ENCODE peak calls at places on chromosome 14, in four cellular contexts. One of them, this sample, is unnamed.

GRCh38 chr14:56098021-56098420 is 20.2 kb upstream of the PELI2 start:
- DNase-seq in GM13976: no peak
- DNase-seq in astrocyte: no peak
- DNase-seq in AG10803: no peak
- DNase-seq in this sample: no peak

GRCh38 chr14:75610839-75611238 is 32.4 kb downstream of the FLVCR2 start:
- DNase-seq in GM13976: no peak
- DNase-seq in astrocyte: no peak
- DNase-seq in AG10803: no peak
- DNase-seq in this sample: no peak

GRCh38 chr14:101500681-101501080 is 60.6 kb upstream of the DIO3 start:
- DNase-seq in GM13976: no peak
- DNase-seq in astrocyte: no peak
- DNase-seq in AG10803: no peak
- DNase-seq in this sample: no peak

GRCh38 chr14:51865953-51866747 is 5.7 kb downstream of the GNG2 start:
- DNase-seq in GM13976: no peak
- DNase-seq in astrocyte: no peak
- DNase-seq in AG10803: no peak
- DNase-seq in this sample: no peak

GRCh38 chr14:22403286-22403685 is 185.7 kb downstream of the DAD1 start:
- DNase-seq in GM13976: no peak
- DNase-seq in astrocyte: peak; percentile 69
- DNase-seq in AG10803: no peak
- DNase-seq in this sample: no peak

GRCh38 chr14:101960225-101960624 is 4.1 kb upstream of the DYNC1H1 start:
- DNase-seq in GM13976: no peak
- DNase-seq in astrocyte: no peak
- DNase-seq in AG10803: no peak
- DNase-seq in this sample: no peak

GRCh38 chr14:94933411-94933964 is 163.6 kb upstream of the GSC start:
- DNase-seq in GM13976: no peak
- DNase-seq in astrocyte: no peak
- DNase-seq in AG10803: peak; percentile 88
- DNase-seq in this sample: no peak

GRCh38 chr14:92040431-92041040 is 677 bp upstream of the TRIP11 start:
- DNase-seq in GM13976: peak; percentile 43
- DNase-seq in astrocyte: peak; percentile 45
- DNase-seq in AG10803: peak; percentile 23
- DNase-seq in this sample: peak; percentile 31

GRCh38 chr14:88562532-88562830 is 356 bp upstream of the ZC3H14 start:
- DNase-seq in GM13976: no peak
- DNase-seq in astrocyte: no peak
- DNase-seq in AG10803: no peak
- DNase-seq in this sample: no peak

GRCh38 chr14:104138098-104138890 is at the start of gene KIF26A:
- DNase-seq in GM13976: no peak
- DNase-seq in astrocyte: no peak
- DNase-seq in AG10803: no peak
- DNase-seq in this sample: peak; percentile 70

GRCh38 chr14:79587875-79588274 is 623.4 kb downstream of the DIO2 start:
- DNase-seq in GM13976: no peak
- DNase-seq in astrocyte: no peak
- DNase-seq in AG10803: no peak
- DNase-seq in this sample: no peak

GRCh38 chr14:66228267-66228970 is 257.8 kb upstream of the CCDC196 start:
- DNase-seq in GM13976: no peak
- DNase-seq in astrocyte: peak; percentile 70
- DNase-seq in AG10803: peak; percentile 20
- DNase-seq in this sample: no peak

GRCh38 chr14:54689928-54690327 is 123.0 kb downstream of the SAMD4A start:
- DNase-seq in GM13976: no peak
- DNase-seq in astrocyte: no peak
- DNase-seq in AG10803: no peak
- DNase-seq in this sample: no peak

GRCh38 chr14:68822132-68822651 is 29.3 kb upstream of the ZFP36L1 start:
- DNase-seq in GM13976: peak; percentile 77
- DNase-seq in astrocyte: no peak
- DNase-seq in AG10803: no peak
- DNase-seq in this sample: peak; percentile 72

GRCh38 chr14:98198385-98198784 is 1073.6 kb downstream of the BCL11B start:
- DNase-seq in GM13976: peak; percentile 37
- DNase-seq in astrocyte: peak; percentile 10
- DNase-seq in AG10803: no peak
- DNase-seq in this sample: no peak

GRCh38 chr14:68282479-68283377 is 463.1 kb downstream of the RAD51B start:
- DNase-seq in GM13976: no peak
- DNase-seq in astrocyte: no peak
- DNase-seq in AG10803: no peak
- DNase-seq in this sample: no peak

GRCh38 chr14:53714495-53715389 is 241.9 kb downstream of the BMP4 start:
- DNase-seq in GM13976: no peak
- DNase-seq in astrocyte: peak; percentile 1
- DNase-seq in AG10803: no peak
- DNase-seq in this sample: no peak

GRCh38 chr14:60303745-60304144 is 54.7 kb downstream of the PPM1A start:
- DNase-seq in GM13976: no peak
- DNase-seq in astrocyte: no peak
- DNase-seq in AG10803: peak; percentile 11
- DNase-seq in this sample: no peak

GRCh38 chr14:57999471-57999870 is 133.6 kb upstream of the SLC35F4 start:
- DNase-seq in GM13976: no peak
- DNase-seq in astrocyte: no peak
- DNase-seq in AG10803: peak; percentile 1
- DNase-seq in this sample: no peak

GRCh38 chr14:103749860-103750259 is 34.2 kb downstream of the ZFYVE21 start:
- DNase-seq in GM13976: no peak
- DNase-seq in astrocyte: no peak
- DNase-seq in AG10803: no peak
- DNase-seq in this sample: no peak

GRCh38 chr14:89947344-89947743 is 7.2 kb downstream of the EFCAB11 start:
- DNase-seq in GM13976: no peak
- DNase-seq in astrocyte: no peak
- DNase-seq in AG10803: no peak
- DNase-seq in this sample: no peak

GRCh38 chr14:105026789-105027563 is 6.1 kb upstream of the CDCA4 start:
- DNase-seq in GM13976: no peak
- DNase-seq in astrocyte: peak; percentile 61
- DNase-seq in AG10803: peak; percentile 44
- DNase-seq in this sample: no peak

GRCh38 chr14:67512463-67513134 is 20.5 kb upstream of the PLEKHH1 start:
- DNase-seq in GM13976: no peak
- DNase-seq in astrocyte: no peak
- DNase-seq in AG10803: no peak
- DNase-seq in this sample: no peak

GRCh38 chr14:60861545-60862147 is 119.2 kb downstream of the TRMT5 start:
- DNase-seq in GM13976: no peak
- DNase-seq in astrocyte: no peak
- DNase-seq in AG10803: no peak
- DNase-seq in this sample: no peak

GRCh38 chr14:94966868-94967267 is 190.5 kb downstream of the DICER1 start:
- DNase-seq in GM13976: no peak
- DNase-seq in astrocyte: no peak
- DNase-seq in AG10803: no peak
- DNase-seq in this sample: no peak

GRCh38 chr14:57060276-57060956 is 208.3 kb downstream of the EXOC5 start:
- DNase-seq in GM13976: peak; percentile 57
- DNase-seq in astrocyte: no peak
- DNase-seq in AG10803: no peak
- DNase-seq in this sample: no peak

GRCh38 chr14:61925043-61925442 is 162.8 kb downstream of the SNAPC1 start:
- DNase-seq in GM13976: peak; percentile 21
- DNase-seq in astrocyte: peak; percentile 15
- DNase-seq in AG10803: peak; percentile 34
- DNase-seq in this sample: no peak

GRCh38 chr14:102278631-102278935 is 26.4 kb downstream of the MOK start:
- DNase-seq in GM13976: no peak
- DNase-seq in astrocyte: no peak
- DNase-seq in AG10803: no peak
- DNase-seq in this sample: no peak

GRCh38 chr14:89445252-89445973 is 28.4 kb upstream of the FOXN3 start:
- DNase-seq in GM13976: no peak
- DNase-seq in astrocyte: no peak
- DNase-seq in AG10803: no peak
- DNase-seq in this sample: no peak

GRCh38 chr14:69088523-69089445 is 64.1 kb downstream of the DCAF5 start:
- DNase-seq in GM13976: no peak
- DNase-seq in astrocyte: peak; percentile 79
- DNase-seq in AG10803: peak; percentile 62
- DNase-seq in this sample: no peak

GRCh38 chr14:105486974-105487448 is 325 bp downstream of the CRIP1 start:
- DNase-seq in GM13976: no peak
- DNase-seq in astrocyte: no peak
- DNase-seq in AG10803: peak; percentile 40
- DNase-seq in this sample: no peak

GRCh38 chr14:28141662-28142061 is 624.9 kb upstream of the FOXG1 start:
- DNase-seq in GM13976: no peak
- DNase-seq in astrocyte: no peak
- DNase-seq in AG10803: no peak
- DNase-seq in this sample: no peak